ENCODE peak calls at places on chromosomes 12 and 14, in ten cellular contexts. H, N, J, F, C, G, Z, Q, T and I are unnamed samples.

GRCh38 chr12:111197545-111197944 is 171.3 kb downstream of the PHETA1 start:
- DNase-seq in J (no peak), T (no peak), H (no peak), N (no peak), G (no peak), F (no peak), Q (no peak), Z (no peak), C (no peak), I (no peak)

GRCh38 chr12:52251367-52252055 is 18.5 kb downstream of the KRT7 start:
- DNase-seq in N (no peak), G (no peak), Z (no peak), J (no peak), F (peak; percentile 25), Q (no peak), H (no peak), C (no peak), T (no peak), I (no peak)

GRCh38 chr12:2353281-2353680 is 300.5 kb downstream of the CACNA1C start:
- DNase-seq in N (no peak), C (no peak), T (no peak), J (no peak), H (no peak), G (no peak), Z (no peak), F (no peak), Q (no peak), I (no peak)

GRCh38 chr14:54669759-54670630 is 103.1 kb downstream of the SAMD4A start:
- DNase-seq in C (no peak), T (peak; percentile 31), J (no peak), H (no peak), N (no peak), F (peak; percentile 74), G (no peak), Z (no peak), Q (peak; percentile 48), I (no peak)

GRCh38 chr14:33951183-33951840 is 438 bp upstream of the EGLN3 start:
- DNase-seq in F (no peak), N (no peak), C (no peak), Z (no peak), J (no peak), G (no peak), Q (no peak), H (no peak), T (no peak), I (no peak)

GRCh38 chr12:94092516-94093241 is 55.7 kb upstream of the PLXNC1 start:
- DNase-seq in Z (no peak), H (no peak), Q (no peak), C (no peak), N (no peak), G (no peak), T (no peak), F (peak; percentile 90), J (no peak), I (peak; percentile 75)

GRCh38 chr14:100487304-100487703 is 99.9 kb downstream of the BEGAIN start:
- DNase-seq in C (no peak), T (no peak), J (no peak), Q (no peak), H (no peak), G (no peak), F (no peak), Z (no peak), N (no peak), I (no peak)

GRCh38 chr14:68172664-68173063 is 353.1 kb downstream of the RAD51B start:
- DNase-seq in N (no peak), T (no peak), Z (no peak), Q (no peak), G (no peak), C (no peak), H (no peak), F (no peak), J (no peak), I (peak; percentile 93)

GRCh38 chr12:131054345-131055092 is 100.8 kb downstream of the ADGRD1 start:
- DNase-seq in N (no peak), H (no peak), Q (no peak), C (no peak), F (no peak), T (no peak), G (no peak), Z (no peak), J (no peak), I (no peak)

GRCh38 chr12:132401982-132402381 is 72.6 kb upstream of the GALNT9 start:
- DNase-seq in Z (no peak), F (no peak), C (no peak), G (no peak), N (no peak), Q (no peak), H (no peak), J (no peak), T (no peak), I (no peak)

GRCh38 chr12:79522237-79522636 is 168.5 kb downstream of the PAWR start:
- DNase-seq in J (peak; percentile 37), C (no peak), Z (peak; percentile 55), G (no peak), F (no peak), N (no peak), T (no peak), Q (no peak), H (no peak), I (no peak)

GRCh38 chr14:23884541-23884904 is 69.0 kb upstream of the DHRS4 start:
- DNase-seq in Z (no peak), J (no peak), C (no peak), F (no peak), T (no peak), G (no peak), H (no peak), Q (no peak), N (no peak), I (no peak)

GRCh38 chr12:115468087-115468510 is 784.1 kb upstream of the TBX3 start:
- DNase-seq in J (no peak), C (no peak), N (no peak), Z (no peak), Q (peak; percentile 74), T (no peak), H (no peak), F (no peak), G (no peak), I (no peak)

GRCh38 chr12:96828169-96828789 is 78.8 kb upstream of the NEDD1 start:
- DNase-seq in Q (no peak), Z (no peak), C (no peak), N (no peak), T (no peak), G (no peak), F (no peak), H (no peak), J (no peak), I (no peak)

GRCh38 chr14:58638231-58639205 is 756 bp downstream of the DACT1 start:
- DNase-seq in C (peak; percentile 73), Z (peak; percentile 35), G (peak; percentile 27), J (peak; percentile 70), F (peak; percentile 69), Q (no peak), T (no peak), N (no peak), H (peak; percentile 55), I (no peak)

GRCh38 chr12:102631274-102631673 is 150.9 kb upstream of the IGF1 start:
- DNase-seq in F (no peak), H (no peak), J (no peak), Z (no peak), Q (no peak), C (no peak), G (no peak), T (peak; percentile 64), N (no peak), I (no peak)